ENCODE peak calls at places on chromosomes 16 and 17, in seven cellular contexts. J, G, W, Q, A, C and B are unnamed samples.
A peak's percentile ranks its signal among the peaks of the same experiment; 100 is the strongest.

GRCh38 chr17:49994085-49995054 is 654 bp downstream of the DLX3 start:
- DNase-seq in C (peak; percentile 28), G (no peak), J (no peak), A (no peak), W (no peak), Q (no peak), B (no peak)

GRCh38 chr17:4759776-4760236 is 11.9 kb upstream of the TM4SF5 start:
- DNase-seq in A (no peak), C (no peak), J (no peak), G (no peak), Q (no peak), W (no peak), B (no peak)

GRCh38 chr17:8133398-8133797 is 9.5 kb upstream of the HES7 start:
- DNase-seq in W (no peak), A (no peak), J (no peak), C (no peak), G (no peak), Q (no peak), B (no peak)

GRCh38 chr17:45700171-45701090 is 83.7 kb upstream of the CRHR1 start:
- DNase-seq in J (no peak), W (no peak), G (no peak), Q (no peak), A (no peak), C (peak; percentile 55), B (no peak)

GRCh38 chr17:8225813-8226535 is 15.6 kb upstream of the AURKB start:
- DNase-seq in W (peak; percentile 85), G (peak; percentile 86), A (peak; percentile 84), J (peak; percentile 35), C (peak; percentile 65), Q (no peak), B (no peak)

GRCh38 chr17:4498461-4499397 is at the start of gene SPNS2:
- DNase-seq in J (peak; percentile 85), C (peak; percentile 16), G (peak; percentile 16), W (no peak), A (peak; percentile 30), Q (no peak), B (peak; percentile 19)

GRCh38 chr16:4699030-4699556 is 5.7 kb downstream of the NUDT16L1 start:
- DNase-seq in J (no peak), W (no peak), C (no peak), Q (no peak), A (no peak), G (no peak), B (no peak)

GRCh38 chr16:27177031-27177774 is 26.1 kb upstream of the KDM8 start:
- DNase-seq in A (peak; percentile 81), G (peak; percentile 89), Q (no peak), W (peak; percentile 63), C (no peak), J (no peak), B (no peak)

GRCh38 chr17:30933966-30934365 is 12.2 kb downstream of the ADAP2 start:
- DNase-seq in W (no peak), Q (no peak), G (no peak), J (no peak), A (no peak), C (no peak), B (no peak)

GRCh38 chr16:31709181-31709580 is 164.4 kb upstream of the ZNF267 start:
- DNase-seq in J (no peak), A (no peak), W (no peak), C (no peak), Q (no peak), G (no peak), B (no peak)

GRCh38 chr17:79280010-79280409 is 205.4 kb downstream of the ENGASE start:
- DNase-seq in G (no peak), W (no peak), C (no peak), Q (no peak), J (no peak), A (no peak), B (no peak)